ENCODE peak calls at places on chromosome 1, in ten cellular contexts. H is T-helper 2 cell; L is cardiac muscle cell; Q is HS-5; E is choroid plexus epithelial cell; M is activated naive CD8-positive, alpha-beta T cell treated with anti-CD3 and anti-CD28 coated beads for 36 hours; U is heart left ventricle; R is AG20443; T is A549; A is breast epithelium. Z is an unnamed sample.

GRCh38 chr1:96992871-96993270 is 271.3 kb downstream of the PTBP2 start:
- DNase-seq in R (peak; percentile 51), T (no peak), M (no peak), A (no peak), U (no peak), Q (no peak), L (no peak), H (no peak), E (peak; percentile 86), Z (no peak)

GRCh38 chr1:59502009-59502691 is 205.3 kb downstream of the FGGY start:
- DNase-seq in A (no peak), H (no peak), R (no peak), Q (no peak), M (no peak), E (no peak), U (no peak), T (no peak), L (peak; percentile 20), Z (no peak)

GRCh38 chr1:24027838-24028468 is 47.8 kb upstream of the SRSF10 start:
- DNase-seq in U (no peak), R (peak; percentile 34), Q (no peak), A (no peak), T (peak; percentile 52), L (peak; percentile 81), M (no peak), E (peak; percentile 86), H (peak; percentile 31), Z (no peak)

GRCh38 chr1:63042278-63042677 is 258.3 kb downstream of the ATG4C start:
- DNase-seq in E (no peak), M (no peak), L (no peak), Q (no peak), T (no peak), U (no peak), R (no peak), H (no peak), A (no peak), Z (no peak)

GRCh38 chr1:147902183-147902845 is at the start of gene GJA8:
- DNase-seq in U (no peak), H (no peak), M (no peak), Q (no peak), A (no peak), T (no peak), R (no peak), E (no peak), L (no peak), Z (no peak)

GRCh38 chr1:198849108-198849507 is 210.3 kb downstream of the PTPRC start:
- DNase-seq in R (no peak), Q (no peak), T (no peak), M (no peak), A (no peak), U (no peak), H (peak; percentile 13), L (no peak), E (no peak), Z (no peak)

GRCh38 chr1:196317535-196318522 is 290.4 kb downstream of the KCNT2 start:
- DNase-seq in R (peak; percentile 29), T (peak; percentile 58), M (no peak), H (no peak), U (no peak), A (no peak), L (peak; percentile 74), E (peak; percentile 78), Q (no peak), Z (no peak)

GRCh38 chr1:83996175-83996574 is 2.8 kb downstream of the TTLL7 start:
- DNase-seq in U (no peak), R (no peak), H (no peak), A (no peak), L (no peak), E (no peak), M (no peak), Q (no peak), T (no peak), Z (no peak)

GRCh38 chr1:184152502-184152901 is 101.0 kb downstream of the TSEN15 start:
- DNase-seq in L (peak; percentile 70), A (no peak), M (no peak), R (peak; percentile 19), E (peak; percentile 32), U (peak; percentile 56), Q (no peak), T (no peak), H (no peak), Z (no peak)

GRCh38 chr1:2470290-2471158 is 5.6 kb upstream of the PLCH2 start:
- DNase-seq in M (no peak), R (no peak), A (no peak), Q (no peak), L (no peak), T (no peak), H (no peak), E (no peak), U (no peak), Z (no peak)

GRCh38 chr1:108152782-108153222 is 47.3 kb downstream of the SLC25A24 start:
- DNase-seq in M (no peak), U (no peak), T (no peak), R (no peak), H (no peak), Q (no peak), L (no peak), E (no peak), A (no peak), Z (no peak)

GRCh38 chr1:184143449-184143848 is 91.9 kb downstream of the TSEN15 start:
- DNase-seq in A (no peak), R (peak; percentile 63), E (peak; percentile 52), T (no peak), H (no peak), L (peak; percentile 43), Q (no peak), U (no peak), M (no peak), Z (no peak)

GRCh38 chr1:1451696-1452364 is 2.3 kb downstream of the ATAD3C start:
- DNase-seq in R (peak; percentile 5), L (no peak), U (no peak), A (no peak), M (no peak), Q (no peak), E (no peak), T (no peak), H (no peak), Z (no peak)

GRCh38 chr1:24203404-24203803 is 16.3 kb upstream of the IFNLR1 start:
- DNase-seq in R (no peak), E (no peak), T (no peak), M (peak; percentile 36), U (no peak), L (no peak), Q (no peak), H (peak; percentile 48), A (peak; percentile 84), Z (no peak)

GRCh38 chr1:12132078-12132477 is 34.7 kb upstream of the TNFRSF1B start:
- DNase-seq in M (no peak), Q (peak; percentile 69), L (no peak), A (no peak), U (no peak), H (peak; percentile 37), R (peak; percentile 85), T (no peak), E (no peak), Z (no peak)

GRCh38 chr1:19341201-19342076 is 29.3 kb downstream of the SLC66A1 start:
- DNase-seq in M (peak; percentile 74), L (peak; percentile 81), R (peak; percentile 92), U (peak; percentile 61), E (peak; percentile 84), H (peak; percentile 72), Q (no peak), A (peak; percentile 78), T (peak; percentile 74), Z (peak; percentile 57)

GRCh38 chr1:222798111-222798510 is 16.7 kb upstream of the DISP1 start:
- DNase-seq in H (no peak), E (peak; percentile 70), R (peak; percentile 36), A (no peak), U (no peak), L (peak; percentile 59), T (peak; percentile 20), M (no peak), Q (no peak), Z (no peak)